ENCODE peak calls at places on chromosomes 3 and 15, in ten cellular contexts. Y is esophagus squamous epithelium, W is body of pancreas, J is adipocyte, I is HL-60, N is AG04450, E is astrocyte, F is GM12878, D is fibroblast of mammary gland, X is bronchial epithelial cell. M is an unnamed sample.

GRCh38 chr15:69340243-69340991 is 41.7 kb downstream of the PAQR5 start:
- DNase-seq in Y (no peak), W (no peak), J (no peak), I (peak; percentile 41), N (no peak), E (no peak), F (no peak), D (no peak), X (no peak), M (no peak)

GRCh38 chr3:40877651-40878463 is 321.4 kb upstream of the CTNNB1 start:
- DNase-seq in Y (no peak), W (peak; percentile 84), J (no peak), I (no peak), N (no peak), E (peak; percentile 84), F (no peak), D (peak; percentile 64), X (peak; percentile 15), M (peak; percentile 52)

GRCh38 chr15:68993276-68993675 is 21.2 kb upstream of the NOX5 start:
- DNase-seq in Y (no peak), W (no peak), J (no peak), I (no peak), N (no peak), E (peak; percentile 29), F (no peak), D (no peak), X (no peak), M (no peak)

GRCh38 chr3:84547971-84548970 is 410.5 kb upstream of the CADM2 start:
- DNase-seq in Y (no peak), W (peak; percentile 65), J (no peak), I (peak; percentile 5), N (no peak), E (no peak), F (no peak), D (peak; percentile 10), X (peak; percentile 21), M (no peak)

GRCh38 chr3:119700269-119700919 is 2.4 kb upstream of the CFAP91 start:
- DNase-seq in Y (no peak), W (peak; percentile 6), J (no peak), I (peak; percentile 50), N (no peak), E (peak; percentile 16), F (peak; percentile 74), D (peak; percentile 61), X (peak; percentile 65), M (peak; percentile 26)

GRCh38 chr3:45272411-45272810 is 46.3 kb upstream of the TMEM158 start:
- DNase-seq in Y (no peak), W (no peak), J (no peak), I (no peak), N (no peak), E (no peak), F (no peak), D (no peak), X (no peak), M (no peak)

GRCh38 chr15:41827290-41827879 is 507 bp upstream of the JMJD7 start:
- DNase-seq in Y (no peak), W (peak; percentile 38), J (no peak), I (no peak), N (no peak), E (no peak), F (no peak), D (no peak), X (peak; percentile 25), M (no peak)

GRCh38 chr15:88900309-88900981 is 5.1 kb upstream of the HAPLN3 start:
- DNase-seq in Y (no peak), W (no peak), J (peak; percentile 54), I (no peak), N (no peak), E (peak; percentile 69), F (no peak), D (peak; percentile 45), X (peak; percentile 59), M (peak; percentile 82)

GRCh38 chr3:171429635-171430034 is 30.6 kb downstream of the TNIK start:
- DNase-seq in Y (no peak), W (no peak), J (no peak), I (no peak), N (no peak), E (no peak), F (no peak), D (no peak), X (no peak), M (no peak)

GRCh38 chr3:112847692-112848091 is 1.0 kb upstream of the CD200R1L start:
- DNase-seq in Y (no peak), W (no peak), J (no peak), I (no peak), N (no peak), E (no peak), F (no peak), D (no peak), X (no peak), M (no peak)

GRCh38 chr3:124834723-124835718 is 52.1 kb downstream of the ITGB5 start:
- DNase-seq in Y (no peak), W (peak; percentile 74), J (peak; percentile 74), I (peak; percentile 5), N (peak; percentile 96), E (peak; percentile 83), F (peak; percentile 90), D (peak; percentile 93), X (peak; percentile 57), M (peak; percentile 59)

DNA sequence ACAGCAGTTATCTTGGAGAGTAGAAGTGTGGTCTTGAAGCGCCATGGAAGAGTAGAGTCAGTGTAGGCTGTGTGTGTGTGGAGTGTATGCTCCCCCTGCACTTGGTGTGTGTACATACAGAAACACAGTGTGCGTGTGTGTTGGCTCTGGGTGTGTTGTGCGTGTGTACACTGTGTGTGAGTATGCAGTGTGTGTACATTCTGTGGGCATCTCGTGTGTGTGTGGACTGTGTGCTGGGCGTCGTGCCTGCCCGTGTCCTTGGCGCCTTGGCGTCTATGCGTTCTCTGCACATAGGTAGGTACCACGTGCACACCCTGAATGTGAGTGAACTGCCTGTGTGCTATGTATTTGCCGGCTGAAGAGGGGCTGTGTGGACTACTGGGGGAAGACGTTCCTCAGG is 520 bp upstream of the ECE2 start:
- DNase-seq in Y (no peak), W (peak; percentile 44), J (no peak), I (no peak), N (no peak), E (no peak), F (no peak), D (no peak), X (no peak), M (no peak)
- H3K4me3 ChIP-seq in Y (no peak overlapping the region), W (no peak overlapping the region), J (no peak overlapping the region), I (no peak overlapping the region), N (no peak overlapping the region), E (no peak overlapping the region), F (no peak overlapping the region), D (no peak overlapping the region), X (no peak overlapping the region), M (no peak overlapping the region)

DNA sequence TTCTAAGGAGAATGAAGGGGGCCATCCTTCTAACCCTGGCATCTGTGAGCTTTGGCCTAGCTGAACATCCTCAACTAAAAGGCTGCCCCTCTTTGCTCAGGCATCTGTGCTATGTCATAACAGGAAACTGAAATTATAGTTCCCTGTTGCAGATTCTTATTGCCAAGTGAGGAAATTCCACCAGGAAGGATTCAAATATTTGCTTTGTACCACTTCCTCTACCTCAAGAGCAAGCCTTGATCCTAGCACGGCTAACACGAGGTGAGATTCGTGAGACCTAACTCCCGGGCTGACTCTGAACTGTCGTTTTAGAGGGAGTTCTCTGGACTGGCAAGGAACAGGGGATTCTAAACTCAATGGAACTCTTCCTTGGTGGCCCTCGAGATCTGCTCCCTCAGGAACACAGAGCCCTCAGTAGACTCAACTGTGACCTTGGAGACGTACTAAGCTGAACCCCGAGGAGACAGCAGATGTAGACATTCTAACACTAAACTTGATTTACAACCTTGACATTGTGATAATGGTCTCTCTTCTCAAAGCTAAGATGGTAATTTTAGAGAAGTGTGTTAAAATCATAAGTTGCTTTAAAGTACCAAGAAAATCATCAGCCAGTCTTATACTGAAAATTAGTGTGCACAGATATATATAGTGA is 4.2 kb downstream of the SPG21 start:
- DNase-seq in Y (no peak), W (no peak), J (no peak), I (peak; percentile 68), N (no peak), E (no peak), F (no peak), D (peak; percentile 34), X (peak; percentile 42), M (no peak)
- H3K4me3 ChIP-seq in Y (peak overlapping the region; percentile 1), W (no peak overlapping the region), J (peak overlapping the region; percentile 5), I (no peak overlapping the region), N (no peak overlapping the region), E (no peak overlapping the region), F (peak overlapping the region; percentile 46), D (no peak overlapping the region), X (no peak overlapping the region), M (no peak overlapping the region)

GRCh38 chr3:8767667-8768363 is 1.6 kb downstream of the OXTR start:
- DNase-seq in Y (no peak), W (peak; percentile 51), J (peak; percentile 46), I (peak; percentile 25), N (no peak), E (peak; percentile 32), F (no peak), D (no peak), X (peak; percentile 79), M (no peak)
- H3K4me3 ChIP-seq in Y (peak overlapping the region; percentile 60), W (no peak overlapping the region), J (peak overlapping the region; percentile 81), I (no peak overlapping the region), N (peak overlapping the region; percentile 66), E (peak overlapping the region; percentile 79), F (peak overlapping the region; percentile 72), D (no peak overlapping the region), X (peak overlapping the region; percentile 31), M (no peak overlapping the region)

GRCh38 chr3:142962175-142962519 is 1.3 kb downstream of the PAQR9 start:
- DNase-seq in Y (no peak), W (no peak), J (no peak), I (no peak), N (no peak), E (no peak), F (no peak), D (no peak), X (no peak), M (no peak)

GRCh38 chr3:142962520-142963265 is 781 bp downstream of the PAQR9 start:
- DNase-seq in Y (no peak), W (no peak), J (no peak), I (no peak), N (no peak), E (no peak), F (no peak), D (no peak), X (no peak), M (no peak)

GRCh38 chr3:142961539-142961938 is 1.9 kb downstream of the PAQR9 start:
- DNase-seq in Y (no peak), W (no peak), J (no peak), I (no peak), N (no peak), E (no peak), F (no peak), D (no peak), X (no peak), M (no peak)

GRCh38 chr3:142963266-142964149 is at the start of gene PAQR9:
- DNase-seq in Y (no peak), W (no peak), J (peak; percentile 63), I (no peak), N (no peak), E (peak; percentile 14), F (no peak), D (no peak), X (no peak), M (no peak)

GRCh38 chr3:142964150-142964498 is 650 bp upstream of the PAQR9 start:
- DNase-seq in Y (no peak), W (no peak), J (no peak), I (no peak), N (no peak), E (peak; percentile 28), F (no peak), D (peak; percentile 28), X (no peak), M (no peak)
- H3K4me3 ChIP-seq in Y (peak overlapping the region; percentile 75), W (peak overlapping the region; percentile 25), J (peak overlapping the region; percentile 72), I (peak overlapping the region; percentile 65), N (peak overlapping the region; percentile 55), E (peak overlapping the region; percentile 60), F (no peak overlapping the region), D (peak overlapping the region; percentile 47), X (peak overlapping the region; percentile 43), M (no peak overlapping the region)